ENCODE peak calls at places on chromosomes 4 and X, in five cellular contexts. O is tibial artery, R is heart left ventricle, G is stomach, C is transverse colon. Q is an unnamed sample.

GRCh38 chr4:77922158-77923094 is 59.8 kb downstream of the MRPL1 start:
- DNase-seq in O (no peak), R (no peak), G (no peak), C (no peak), Q (no peak)

GRCh38 chrX:46912098-46912672 is at the start of gene JADE3:
- DNase-seq in O (peak), R (peak), G (peak), C (peak), Q (peak)

GRCh38 chr4:60790608-60791007 is 409.5 kb upstream of the ADGRL3 start:
- DNase-seq in O (no peak), R (no peak), G (no peak), C (no peak), Q (no peak)

GRCh38 chrX:150486011-150486410 is 82.4 kb upstream of the MTM1 start:
- DNase-seq in O (peak), R (no peak), G (peak), C (peak), Q (no peak)

GRCh38 chr4:158444621-158445020 is 77.1 kb upstream of the RXFP1 start:
- DNase-seq in O (no peak), R (no peak), G (no peak), C (no peak), Q (no peak)

GRCh38 chrX:111460612-111461011 is 48.6 kb upstream of the DCX start:
- DNase-seq in O (no peak), R (no peak), G (no peak), C (no peak), Q (no peak)

GRCh38 chrX:103941201-103941975 is 21.0 kb upstream of the TMSB15B start:
- DNase-seq in O (no peak), R (no peak), G (no peak), C (no peak), Q (no peak)

GRCh38 chr4:174707277-174707676 is 121.8 kb downstream of the GLRA3 start:
- DNase-seq in O (no peak), R (no peak), G (no peak), C (no peak), Q (no peak)

GRCh38 chr4:113355550-113356371 is 306.3 kb downstream of the ANK2 start:
- DNase-seq in O (peak), R (peak), G (no peak), C (peak), Q (no peak)

GRCh38 chr4:75718529-75718928 is 5.8 kb upstream of the USO1 start:
- DNase-seq in O (no peak), R (no peak), G (no peak), C (no peak), Q (no peak)

DNA sequence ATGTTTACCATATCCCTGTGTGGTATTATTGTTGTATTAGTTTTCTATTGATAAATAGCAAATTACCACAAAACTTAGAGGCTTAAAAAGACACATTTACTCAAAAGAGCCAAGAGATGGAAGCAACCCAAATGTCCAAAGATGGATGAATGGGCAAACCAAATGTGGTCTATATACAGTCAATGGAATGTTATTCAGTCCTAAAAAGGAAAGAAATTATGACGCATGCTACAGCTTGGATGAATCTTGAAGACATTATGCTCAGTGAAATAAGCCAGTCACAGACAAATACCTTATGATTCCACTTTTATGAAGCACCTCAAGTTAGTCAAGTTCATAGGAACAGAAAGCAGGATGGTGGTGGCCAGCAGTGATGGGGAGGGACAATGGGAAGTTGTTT is 144.7 kb downstream of the QDPR start:
- DNase-seq in O (no peak), R (no peak), G (no peak), C (no peak), Q (no peak)
- TF ChIP-seq CTCF in O (no peak), R (no peak), G (no peak), C (no peak), Q (no peak)

DNA sequence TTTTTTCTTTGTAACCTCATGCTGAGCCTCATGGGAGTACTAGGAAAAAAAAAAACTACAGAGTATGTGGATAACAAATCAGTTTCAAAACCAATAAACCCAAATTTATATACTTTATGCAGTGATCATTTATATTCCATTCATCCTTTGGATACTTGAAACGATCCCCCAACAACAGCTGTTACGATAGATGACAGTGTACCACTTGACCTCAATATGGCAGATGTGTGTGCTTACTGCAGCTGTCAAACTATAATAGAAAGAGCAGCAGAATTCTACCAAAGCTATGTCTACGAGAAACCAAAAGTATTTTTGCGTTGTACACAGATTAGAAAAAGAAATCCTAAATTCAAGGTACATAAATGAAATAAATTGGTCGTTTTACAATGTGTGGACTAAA is 337.8 kb downstream of the PDGFC start:
- DNase-seq in O (no peak), R (no peak), G (no peak), C (no peak), Q (no peak)
- H3K27ac ChIP-seq in O (no peak), R (no peak), G (no peak), C (no peak), Q (no peak)

DNA sequence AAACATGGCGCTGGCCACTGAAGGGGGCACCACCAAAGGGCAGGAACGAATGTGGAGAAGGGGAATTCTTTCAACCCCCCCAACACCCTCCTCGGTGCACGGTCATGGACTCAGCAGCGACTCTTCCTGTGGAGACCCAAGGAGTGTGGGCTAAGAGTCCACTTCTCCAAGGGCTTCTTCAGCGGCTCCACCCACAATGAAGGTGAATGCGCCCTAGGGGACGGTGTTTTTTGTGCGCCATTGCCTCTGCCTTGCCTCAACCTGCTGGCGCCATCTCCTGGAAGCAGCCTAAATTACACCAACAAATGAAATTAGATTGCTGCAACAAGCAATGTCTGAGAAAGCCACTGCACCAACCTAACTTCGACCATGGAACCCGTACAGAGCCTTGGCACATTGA is 169.2 kb upstream of the MAGEB18 start:
- DNase-seq in O (no peak), R (no peak), G (no peak), C (no peak), Q (peak)
- TF ChIP-seq CTCF in O (no peak), R (no peak), G (no peak), C (no peak), Q (peak)

DNA sequence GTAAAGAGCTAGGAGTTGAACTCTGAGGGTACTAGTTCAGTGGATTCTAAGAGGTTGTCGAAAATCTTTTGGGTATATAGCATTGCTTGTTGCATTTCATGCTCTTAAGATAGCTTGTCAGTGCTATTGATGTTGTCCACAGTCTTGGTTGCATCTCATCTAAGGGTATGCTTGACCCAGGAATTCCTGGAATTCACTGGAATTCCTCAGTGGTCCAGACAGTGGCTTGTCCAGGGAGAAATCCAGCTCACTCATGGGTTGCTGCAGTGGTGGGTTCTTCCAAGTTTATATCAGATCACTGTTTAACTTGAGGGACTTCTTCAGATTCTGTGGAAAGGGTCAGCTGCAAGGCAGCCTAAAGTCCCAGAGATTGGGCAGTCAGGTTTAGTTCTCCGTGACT is 29.8 kb upstream of the SMARCAD1 start:
- DNase-seq in O (no peak), R (no peak), G (no peak), C (no peak), Q (no peak)
- H3K27ac ChIP-seq in O (no peak), R (no peak), G (no peak), C (no peak), Q (no peak)

DNA sequence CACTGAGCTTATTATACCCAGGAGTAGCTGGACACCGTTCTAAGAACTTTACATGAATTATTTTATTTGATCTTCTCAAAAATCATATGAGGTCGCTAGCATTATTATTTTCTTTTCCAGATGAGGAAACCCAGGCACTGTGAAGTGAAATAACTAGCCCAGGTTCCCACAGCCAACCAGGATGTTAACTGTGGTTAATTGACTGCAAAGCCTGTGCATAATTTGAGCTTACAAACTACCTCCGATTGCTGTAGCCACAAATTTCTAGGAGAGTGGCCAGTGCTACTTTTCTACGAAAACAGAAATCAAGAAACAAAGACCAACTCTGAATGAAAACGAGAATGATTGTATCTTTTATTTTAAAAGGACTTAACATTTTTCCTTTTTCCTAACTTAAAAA is 27.2 kb downstream of the SPRY1 start:
- DNase-seq in O (no peak), R (no peak), G (no peak), C (no peak), Q (no peak)
- TF ChIP-seq CTCF in O (no peak), R (no peak), G (no peak), C (no peak), Q (no peak)

GRCh38 chr4:1872918-1873269 is 1.7 kb downstream of the NSD2 start:
- DNase-seq in O (no peak), R (no peak), G (no peak), C (no peak), Q (no peak)

GRCh38 chr4:1871471-1872021 is 353 bp downstream of the NSD2 start:
- DNase-seq in O (no peak), R (peak), G (no peak), C (peak), Q (no peak)

GRCh38 chr4:1873291-1873690 is 2.1 kb downstream of the NSD2 start:
- DNase-seq in O (no peak), R (no peak), G (no peak), C (no peak), Q (no peak)

GRCh38 chr4:1874207-1874606 is 3.0 kb downstream of the NSD2 start:
- DNase-seq in O (no peak), R (no peak), G (no peak), C (peak), Q (no peak)

DNA sequence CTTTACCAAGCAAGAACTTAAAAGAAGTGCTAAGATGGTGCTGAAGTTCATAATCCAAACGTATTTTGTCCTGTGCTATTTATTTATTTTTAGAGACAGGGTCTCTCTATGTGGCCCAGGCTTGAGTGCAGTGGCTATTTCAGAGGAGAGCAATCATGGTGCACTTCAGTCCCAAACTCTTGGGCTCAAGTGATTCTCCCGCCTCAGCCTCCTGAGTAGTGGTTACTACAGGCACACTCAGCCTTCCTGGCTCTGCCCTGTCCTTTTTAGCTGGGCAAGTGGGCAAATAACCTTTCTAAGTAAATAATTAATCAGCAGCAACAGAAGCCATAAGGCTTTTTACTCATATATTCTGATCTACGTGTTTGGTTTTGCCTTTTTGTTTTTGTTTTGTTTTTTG is 2.6 kb downstream of the NSD2 start:
- DNase-seq in O (no peak), R (no peak), G (no peak), C (no peak), Q (no peak)
- H3K27ac ChIP-seq in O (no peak), R (no peak), G (no peak), C (peak), Q (no peak)

GRCh38 chrX:119981286-119982070 is 37.9 kb upstream of the NKAP start:
- DNase-seq in O (no peak), R (no peak), G (no peak), C (no peak), Q (peak)
- TF ChIP-seq CTCF in O (no peak), R (peak), G (no peak), C (no peak), Q (no peak)

Q was measured in testis.